ENCODE peak calls at places on chromosome 1, in four cellular contexts. Q is AG09309; O is hepatocyte; U is stimulated activated CD4-positive, alpha-beta T cell treated with anti-CD3 and anti-CD28 coated beads, Interleukin-12 subunit alpha, Interleukin-12 subunit beta, amount 100 ng/mL, for 48 hours. P is an unnamed sample.

GRCh38 chr1:184329962-184330868 is 56.6 kb upstream of the C1orf21 start:
- DNase-seq in Q (no peak), O (peak; percentile 10), U (no peak), P (no peak)

GRCh38 chr1:168187180-168187579 is 8.4 kb downstream of the TIPRL start:
- DNase-seq in Q (no peak), O (no peak), U (no peak), P (no peak)

GRCh38 chr1:39617488-39618049 is 21.9 kb downstream of the HEYL start:
- DNase-seq in Q (no peak), O (no peak), U (no peak), P (no peak)

GRCh38 chr1:167812972-167813371 is 91.2 kb downstream of the MPZL1 start:
- DNase-seq in Q (no peak), O (no peak), U (no peak), P (no peak)

GRCh38 chr1:13878001-13878400 is 178.0 kb downstream of the PRDM2 start:
- DNase-seq in Q (no peak), O (no peak), U (no peak), P (no peak)

GRCh38 chr1:83964153-83964552 is 34.8 kb downstream of the TTLL7 start:
- DNase-seq in Q (no peak), O (no peak), U (no peak), P (no peak)

GRCh38 chr1:201009967-201010645 is 13.4 kb downstream of the KIF21B start:
- DNase-seq in Q (no peak), O (no peak), U (no peak), P (no peak)

GRCh38 chr1:178275553-178275952 is 181.6 kb downstream of the RASAL2 start:
- DNase-seq in Q (no peak), O (peak; percentile 10), U (no peak), P (no peak)

GRCh38 chr1:12595839-12596821 is 21.9 kb downstream of the DHRS3 start:
- DNase-seq in Q (peak; percentile 97), O (peak; percentile 95), U (no peak), P (no peak)

GRCh38 chr1:218249757-218250156 is 35.3 kb upstream of the RRP15 start:
- DNase-seq in Q (no peak), O (no peak), U (no peak), P (no peak)

GRCh38 chr1:145977486-145978476 is 13.3 kb downstream of the POLR3GL start:
- DNase-seq in Q (peak; percentile 62), O (peak; percentile 91), U (peak; percentile 56), P (peak; percentile 80)

GRCh38 chr1:109466100-109466439 is 276 bp upstream of the SYPL2 start:
- DNase-seq in Q (no peak), O (no peak), U (no peak), P (no peak)

GRCh38 chr1:10714337-10715114 is 81.9 kb downstream of the CASZ1 start:
- DNase-seq in Q (no peak), O (no peak), U (no peak), P (no peak)

GRCh38 chr1:192506741-192507155 is 68.8 kb upstream of the RGS1 start:
- DNase-seq in Q (no peak), O (peak; percentile 27), U (no peak), P (peak; percentile 68)

GRCh38 chr1:26578167-26578566 is 48.6 kb downstream of the RPS6KA1 start:
- DNase-seq in Q (no peak), O (no peak), U (no peak), P (no peak)

GRCh38 chr1:203627819-203628184 is 1.2 kb downstream of the ATP2B4 start:
- DNase-seq in Q (no peak), O (peak; percentile 43), U (no peak), P (peak; percentile 48)

GRCh38 chr1:21289700-21290545 is at the start of gene ECE1:
- DNase-seq in Q (no peak), O (peak; percentile 65), U (no peak), P (peak; percentile 80)

P was measured in DND-41.